ENCODE peak calls at places on chromosomes 5 and 9, in nine cellular contexts. One of them, this sample, is unnamed.
A peak's percentile ranks its signal among the peaks of the same experiment; 100 is the strongest.

GRCh38 chr9:111913159-111913558 is 16.5 kb downstream of the UGCG start:
- DNase-seq in cardiac fibroblast: no peak
- DNase-seq in naive thymus-derived CD8-positive, alpha-beta T cell: no peak
- DNase-seq in Right ventricle myocardium superior: no peak
- DNase-seq in ELR: no peak
- DNase-seq in OCI-M1: no peak
- DNase-seq in kidney epithelial cell: no peak
- DNase-seq in left kidney: no peak
- DNase-seq in activated CD4-positive, alpha-beta T cell treated with anti-CD3 and anti-CD28 coated beads, Interleukin-2, amount 50 U/mL, for 4 hours: no peak
- DNase-seq in this sample: no peak

GRCh38 chr5:850511-851006 is at the start of gene ZDHHC11:
- DNase-seq in cardiac fibroblast: no peak
- DNase-seq in naive thymus-derived CD8-positive, alpha-beta T cell: no peak
- DNase-seq in Right ventricle myocardium superior: peak; percentile 85
- DNase-seq in ELR: no peak
- DNase-seq in OCI-M1: no peak
- DNase-seq in kidney epithelial cell: no peak
- DNase-seq in left kidney: peak; percentile 75
- DNase-seq in activated CD4-positive, alpha-beta T cell treated with anti-CD3 and anti-CD28 coated beads, Interleukin-2, amount 50 U/mL, for 4 hours: no peak
- DNase-seq in this sample: no peak

GRCh38 chr5:170681013-170681433 is 102.5 kb upstream of the GABRP start:
- DNase-seq in cardiac fibroblast: peak; percentile 33
- DNase-seq in naive thymus-derived CD8-positive, alpha-beta T cell: no peak
- DNase-seq in Right ventricle myocardium superior: no peak
- DNase-seq in ELR: peak; percentile 24
- DNase-seq in OCI-M1: peak; percentile 42
- DNase-seq in kidney epithelial cell: peak; percentile 2
- DNase-seq in left kidney: peak; percentile 95
- DNase-seq in activated CD4-positive, alpha-beta T cell treated with anti-CD3 and anti-CD28 coated beads, Interleukin-2, amount 50 U/mL, for 4 hours: no peak
- DNase-seq in this sample: no peak

GRCh38 chr5:164860896-164861295 is 1355.5 kb downstream of the MAT2B start:
- DNase-seq in cardiac fibroblast: no peak
- DNase-seq in naive thymus-derived CD8-positive, alpha-beta T cell: no peak
- DNase-seq in Right ventricle myocardium superior: no peak
- DNase-seq in ELR: no peak
- DNase-seq in OCI-M1: no peak
- DNase-seq in kidney epithelial cell: no peak
- DNase-seq in left kidney: no peak
- DNase-seq in activated CD4-positive, alpha-beta T cell treated with anti-CD3 and anti-CD28 coated beads, Interleukin-2, amount 50 U/mL, for 4 hours: no peak
- DNase-seq in this sample: no peak

GRCh38 chr9:36293171-36293570 is 34.9 kb upstream of the GNE start:
- DNase-seq in cardiac fibroblast: no peak
- DNase-seq in naive thymus-derived CD8-positive, alpha-beta T cell: no peak
- DNase-seq in Right ventricle myocardium superior: no peak
- DNase-seq in ELR: no peak
- DNase-seq in OCI-M1: no peak
- DNase-seq in kidney epithelial cell: no peak
- DNase-seq in left kidney: no peak
- DNase-seq in activated CD4-positive, alpha-beta T cell treated with anti-CD3 and anti-CD28 coated beads, Interleukin-2, amount 50 U/mL, for 4 hours: no peak
- DNase-seq in this sample: no peak

GRCh38 chr5:139190125-139190524 is 8.0 kb downstream of the SIL1 start:
- DNase-seq in cardiac fibroblast: peak; percentile 87
- DNase-seq in naive thymus-derived CD8-positive, alpha-beta T cell: no peak
- DNase-seq in Right ventricle myocardium superior: no peak
- DNase-seq in ELR: no peak
- DNase-seq in OCI-M1: no peak
- DNase-seq in kidney epithelial cell: no peak
- DNase-seq in left kidney: no peak
- DNase-seq in activated CD4-positive, alpha-beta T cell treated with anti-CD3 and anti-CD28 coated beads, Interleukin-2, amount 50 U/mL, for 4 hours: no peak
- DNase-seq in this sample: no peak

GRCh38 chr9:132351404-132352050 is 3.3 kb downstream of the SETX start:
- DNase-seq in cardiac fibroblast: no peak
- DNase-seq in naive thymus-derived CD8-positive, alpha-beta T cell: no peak
- DNase-seq in Right ventricle myocardium superior: no peak
- DNase-seq in ELR: no peak
- DNase-seq in OCI-M1: peak; percentile 82
- DNase-seq in kidney epithelial cell: no peak
- DNase-seq in left kidney: no peak
- DNase-seq in activated CD4-positive, alpha-beta T cell treated with anti-CD3 and anti-CD28 coated beads, Interleukin-2, amount 50 U/mL, for 4 hours: no peak
- DNase-seq in this sample: peak; percentile 26

GRCh38 chr5:31995011-31995410 is 179.1 kb downstream of the GOLPH3 start:
- DNase-seq in cardiac fibroblast: no peak
- DNase-seq in naive thymus-derived CD8-positive, alpha-beta T cell: no peak
- DNase-seq in Right ventricle myocardium superior: no peak
- DNase-seq in ELR: no peak
- DNase-seq in OCI-M1: no peak
- DNase-seq in kidney epithelial cell: no peak
- DNase-seq in left kidney: peak; percentile 31
- DNase-seq in activated CD4-positive, alpha-beta T cell treated with anti-CD3 and anti-CD28 coated beads, Interleukin-2, amount 50 U/mL, for 4 hours: no peak
- DNase-seq in this sample: no peak

GRCh38 chr5:83922699-83923098 is 202.0 kb upstream of the HAPLN1 start:
- DNase-seq in cardiac fibroblast: no peak
- DNase-seq in naive thymus-derived CD8-positive, alpha-beta T cell: no peak
- DNase-seq in Right ventricle myocardium superior: no peak
- DNase-seq in ELR: no peak
- DNase-seq in OCI-M1: no peak
- DNase-seq in kidney epithelial cell: no peak
- DNase-seq in left kidney: no peak
- DNase-seq in activated CD4-positive, alpha-beta T cell treated with anti-CD3 and anti-CD28 coated beads, Interleukin-2, amount 50 U/mL, for 4 hours: no peak
- DNase-seq in this sample: no peak